ENCODE peak calls at places on chromosome 3, in nine cellular contexts. One of them, this sample, is unnamed.

GRCh38 chr3:109152326-109152725 is 15.8 kb downstream of the C3orf85 start:
- DNase-seq in endothelial cell: no peak
- DNase-seq in AG09309: no peak
- DNase-seq in cardiac muscle cell: no peak
- DNase-seq in nephron progenitor cell: no peak
- DNase-seq in epithelial cell of esophagus: no peak
- DNase-seq in HL-60: no peak
- DNase-seq in heart left ventricle: no peak
- DNase-seq in stomach: no peak
- DNase-seq in this sample: no peak

GRCh38 chr3:196246612-196247308 is 30.4 kb downstream of the SLC51A start:
- DNase-seq in endothelial cell: no peak
- DNase-seq in AG09309: peak
- DNase-seq in cardiac muscle cell: no peak
- DNase-seq in nephron progenitor cell: no peak
- DNase-seq in epithelial cell of esophagus: peak
- DNase-seq in HL-60: peak
- DNase-seq in heart left ventricle: no peak
- DNase-seq in stomach: no peak
- DNase-seq in this sample: no peak

GRCh38 chr3:164004205-164004604 is 1074.1 kb downstream of the SI start:
- DNase-seq in endothelial cell: no peak
- DNase-seq in AG09309: no peak
- DNase-seq in cardiac muscle cell: no peak
- DNase-seq in nephron progenitor cell: no peak
- DNase-seq in epithelial cell of esophagus: no peak
- DNase-seq in HL-60: no peak
- DNase-seq in heart left ventricle: no peak
- DNase-seq in stomach: no peak
- DNase-seq in this sample: no peak

GRCh38 chr3:138114431-138114918 is 933 bp downstream of the DZIP1L start:
- DNase-seq in endothelial cell: peak
- DNase-seq in AG09309: no peak
- DNase-seq in cardiac muscle cell: peak
- DNase-seq in nephron progenitor cell: peak
- DNase-seq in epithelial cell of esophagus: no peak
- DNase-seq in HL-60: no peak
- DNase-seq in heart left ventricle: no peak
- DNase-seq in stomach: no peak
- DNase-seq in this sample: no peak

GRCh38 chr3:171803044-171803443 is 7.2 kb downstream of the PLD1 start:
- DNase-seq in endothelial cell: no peak
- DNase-seq in AG09309: no peak
- DNase-seq in cardiac muscle cell: no peak
- DNase-seq in nephron progenitor cell: no peak
- DNase-seq in epithelial cell of esophagus: no peak
- DNase-seq in HL-60: peak
- DNase-seq in heart left ventricle: no peak
- DNase-seq in stomach: no peak
- DNase-seq in this sample: no peak

GRCh38 chr3:23219117-23219516 is 16.0 kb downstream of the UBE2E2 start:
- DNase-seq in endothelial cell: no peak
- DNase-seq in AG09309: no peak
- DNase-seq in cardiac muscle cell: no peak
- DNase-seq in nephron progenitor cell: no peak
- DNase-seq in epithelial cell of esophagus: no peak
- DNase-seq in HL-60: no peak
- DNase-seq in heart left ventricle: no peak
- DNase-seq in stomach: no peak
- DNase-seq in this sample: no peak

GRCh38 chr3:6857510-6857909 is 3.4 kb upstream of the GRM7 start:
- DNase-seq in endothelial cell: no peak
- DNase-seq in AG09309: no peak
- DNase-seq in cardiac muscle cell: no peak
- DNase-seq in nephron progenitor cell: no peak
- DNase-seq in epithelial cell of esophagus: no peak
- DNase-seq in HL-60: no peak
- DNase-seq in heart left ventricle: no peak
- DNase-seq in stomach: no peak
- DNase-seq in this sample: no peak

GRCh38 chr3:58563386-58564035 is 13.7 kb downstream of the FAM107A start:
- DNase-seq in endothelial cell: no peak
- DNase-seq in AG09309: no peak
- DNase-seq in cardiac muscle cell: no peak
- DNase-seq in nephron progenitor cell: no peak
- DNase-seq in epithelial cell of esophagus: peak
- DNase-seq in HL-60: no peak
- DNase-seq in heart left ventricle: no peak
- DNase-seq in stomach: no peak
- DNase-seq in this sample: peak

GRCh38 chr3:72675243-72675642 is 173.0 kb downstream of the SHQ1 start:
- DNase-seq in endothelial cell: no peak
- DNase-seq in AG09309: no peak
- DNase-seq in cardiac muscle cell: no peak
- DNase-seq in nephron progenitor cell: no peak
- DNase-seq in epithelial cell of esophagus: no peak
- DNase-seq in HL-60: peak
- DNase-seq in heart left ventricle: no peak
- DNase-seq in stomach: no peak
- DNase-seq in this sample: no peak

GRCh38 chr3:56664823-56665222 is 18.2 kb downstream of the TASOR start:
- DNase-seq in endothelial cell: no peak
- DNase-seq in AG09309: no peak
- DNase-seq in cardiac muscle cell: no peak
- DNase-seq in nephron progenitor cell: no peak
- DNase-seq in epithelial cell of esophagus: no peak
- DNase-seq in HL-60: no peak
- DNase-seq in heart left ventricle: no peak
- DNase-seq in stomach: no peak
- DNase-seq in this sample: no peak

GRCh38 chr3:46289551-46289950 is 47.3 kb downstream of the CCR3 start:
- DNase-seq in endothelial cell: no peak
- DNase-seq in AG09309: no peak
- DNase-seq in cardiac muscle cell: no peak
- DNase-seq in nephron progenitor cell: no peak
- DNase-seq in epithelial cell of esophagus: no peak
- DNase-seq in HL-60: no peak
- DNase-seq in heart left ventricle: no peak
- DNase-seq in stomach: no peak
- DNase-seq in this sample: no peak

GRCh38 chr3:48475188-48475587 is 28.7 kb downstream of the ATRIP start:
- DNase-seq in endothelial cell: no peak
- DNase-seq in AG09309: no peak
- DNase-seq in cardiac muscle cell: no peak
- DNase-seq in nephron progenitor cell: no peak
- DNase-seq in epithelial cell of esophagus: no peak
- DNase-seq in HL-60: no peak
- DNase-seq in heart left ventricle: no peak
- DNase-seq in stomach: no peak
- DNase-seq in this sample: no peak

GRCh38 chr3:46896386-46896785 is 18.9 kb downstream of the PTH1R start:
- DNase-seq in endothelial cell: no peak
- DNase-seq in AG09309: no peak
- DNase-seq in cardiac muscle cell: no peak
- DNase-seq in nephron progenitor cell: no peak
- DNase-seq in epithelial cell of esophagus: no peak
- DNase-seq in HL-60: no peak
- DNase-seq in heart left ventricle: peak
- DNase-seq in stomach: no peak
- DNase-seq in this sample: no peak

GRCh38 chr3:117921908-117922456 is 1112.7 kb downstream of the IGSF11 start:
- DNase-seq in endothelial cell: no peak
- DNase-seq in AG09309: no peak
- DNase-seq in cardiac muscle cell: no peak
- DNase-seq in nephron progenitor cell: no peak
- DNase-seq in epithelial cell of esophagus: no peak
- DNase-seq in HL-60: no peak
- DNase-seq in heart left ventricle: no peak
- DNase-seq in stomach: no peak
- DNase-seq in this sample: no peak

GRCh38 chr3:166902374-166902773 is 477.7 kb downstream of the ZBBX start:
- DNase-seq in endothelial cell: no peak
- DNase-seq in AG09309: no peak
- DNase-seq in cardiac muscle cell: no peak
- DNase-seq in nephron progenitor cell: no peak
- DNase-seq in epithelial cell of esophagus: peak
- DNase-seq in HL-60: no peak
- DNase-seq in heart left ventricle: no peak
- DNase-seq in stomach: no peak
- DNase-seq in this sample: no peak
- TF ChIP-seq CTCF in endothelial cell: no peak
- TF ChIP-seq CTCF in AG09309: no peak
- TF ChIP-seq CTCF in cardiac muscle cell: no peak
- TF ChIP-seq CTCF in nephron progenitor cell: no peak
- TF ChIP-seq CTCF in epithelial cell of esophagus: no peak
- TF ChIP-seq CTCF in HL-60: no peak
- TF ChIP-seq CTCF in heart left ventricle: no peak
- TF ChIP-seq CTCF in stomach: no peak
- TF ChIP-seq CTCF in this sample: no peak

GRCh38 chr3:179653777-179654117 is 907 bp downstream of the USP13 start:
- DNase-seq in endothelial cell: peak
- DNase-seq in AG09309: no peak
- DNase-seq in cardiac muscle cell: no peak
- DNase-seq in nephron progenitor cell: no peak
- DNase-seq in epithelial cell of esophagus: no peak
- DNase-seq in HL-60: no peak
- DNase-seq in heart left ventricle: no peak
- DNase-seq in stomach: no peak
- DNase-seq in this sample: no peak

GRCh38 chr3:179651687-179652466 is 963 bp upstream of the USP13 start:
- DNase-seq in endothelial cell: no peak
- DNase-seq in AG09309: no peak
- DNase-seq in cardiac muscle cell: no peak
- DNase-seq in nephron progenitor cell: no peak
- DNase-seq in epithelial cell of esophagus: no peak
- DNase-seq in HL-60: no peak
- DNase-seq in heart left ventricle: no peak
- DNase-seq in stomach: no peak
- DNase-seq in this sample: no peak

GRCh38 chr3:179653106-179653776 is 401 bp downstream of the USP13 start:
- DNase-seq in endothelial cell: peak
- DNase-seq in AG09309: peak
- DNase-seq in cardiac muscle cell: peak
- DNase-seq in nephron progenitor cell: peak
- DNase-seq in epithelial cell of esophagus: peak
- DNase-seq in HL-60: peak
- DNase-seq in heart left ventricle: peak
- DNase-seq in stomach: peak
- DNase-seq in this sample: peak

GRCh38 chr3:179655236-179655635 is 2.4 kb downstream of the USP13 start:
- DNase-seq in endothelial cell: no peak
- DNase-seq in AG09309: no peak
- DNase-seq in cardiac muscle cell: no peak
- DNase-seq in nephron progenitor cell: no peak
- DNase-seq in epithelial cell of esophagus: no peak
- DNase-seq in HL-60: no peak
- DNase-seq in heart left ventricle: no peak
- DNase-seq in stomach: no peak
- DNase-seq in this sample: no peak

GRCh38 chr3:179652467-179653105 is at the start of gene USP13:
- DNase-seq in endothelial cell: peak
- DNase-seq in AG09309: peak
- DNase-seq in cardiac muscle cell: peak
- DNase-seq in nephron progenitor cell: peak
- DNase-seq in epithelial cell of esophagus: peak
- DNase-seq in HL-60: peak
- DNase-seq in heart left ventricle: peak
- DNase-seq in stomach: peak
- DNase-seq in this sample: peak
- TF ChIP-seq CTCF in endothelial cell: no peak
- TF ChIP-seq CTCF in AG09309: no peak
- TF ChIP-seq CTCF in cardiac muscle cell: no peak
- TF ChIP-seq CTCF in nephron progenitor cell: no peak
- TF ChIP-seq CTCF in epithelial cell of esophagus: no peak
- TF ChIP-seq CTCF in HL-60: no peak
- TF ChIP-seq CTCF in heart left ventricle: no peak
- TF ChIP-seq CTCF in stomach: no peak
- TF ChIP-seq CTCF in this sample: peak

GRCh38 chr3:25664066-25664809 is 469 bp downstream of the TOP2B start:
- DNase-seq in endothelial cell: peak
- DNase-seq in AG09309: no peak
- DNase-seq in cardiac muscle cell: peak
- DNase-seq in nephron progenitor cell: peak
- DNase-seq in epithelial cell of esophagus: peak
- DNase-seq in HL-60: peak
- DNase-seq in heart left ventricle: peak
- DNase-seq in stomach: peak
- DNase-seq in this sample: peak
- TF ChIP-seq CTCF in endothelial cell: no peak
- TF ChIP-seq CTCF in AG09309: no peak
- TF ChIP-seq CTCF in cardiac muscle cell: no peak
- TF ChIP-seq CTCF in nephron progenitor cell: no peak
- TF ChIP-seq CTCF in epithelial cell of esophagus: no peak
- TF ChIP-seq CTCF in HL-60: no peak
- TF ChIP-seq CTCF in heart left ventricle: no peak
- TF ChIP-seq CTCF in stomach: no peak
- TF ChIP-seq CTCF in this sample: no peak

GRCh38 chr3:27721717-27722564 is at the start of gene EOMES:
- DNase-seq in endothelial cell: peak
- DNase-seq in AG09309: no peak
- DNase-seq in cardiac muscle cell: peak
- DNase-seq in nephron progenitor cell: peak
- DNase-seq in epithelial cell of esophagus: peak
- DNase-seq in HL-60: peak
- DNase-seq in heart left ventricle: peak
- DNase-seq in stomach: peak
- DNase-seq in this sample: no peak
- TF ChIP-seq CTCF in endothelial cell: peak
- TF ChIP-seq CTCF in AG09309: peak
- TF ChIP-seq CTCF in cardiac muscle cell: peak
- TF ChIP-seq CTCF in nephron progenitor cell: peak
- TF ChIP-seq CTCF in epithelial cell of esophagus: peak
- TF ChIP-seq CTCF in HL-60: no peak
- TF ChIP-seq CTCF in heart left ventricle: no peak
- TF ChIP-seq CTCF in stomach: no peak
- TF ChIP-seq CTCF in this sample: peak

This sample was measured in right atrium auricular region.